ENCODE peak calls at places on chromosomes 1 and 21, in seven cellular contexts. I is heart right ventricle; F is body of pancreas; H is hepatocyte; R is CD8-positive, alpha-beta T cell; N is CD8-positive, alpha-beta memory T cell; O is mesenchymal stem cell. C is an unnamed sample.

GRCh38 chr1:4425892-4426291 is 228.5 kb upstream of the AJAP1 start:
- DNase-seq in I (no peak), F (no peak), H (peak; percentile 20), R (no peak), N (no peak), O (no peak), C (no peak)

GRCh38 chr1:205379056-205379455 is 22.3 kb upstream of the KLHDC8A start:
- DNase-seq in I (no peak), F (no peak), H (no peak), R (no peak), N (no peak), O (no peak), C (no peak)

GRCh38 chr1:117586747-117587478 is 18.9 kb upstream of the TENT5C start:
- DNase-seq in I (no peak), F (no peak), H (no peak), R (no peak), N (no peak), O (no peak), C (no peak)

GRCh38 chr1:165397945-165398344 is 41.4 kb upstream of the LMX1A start:
- DNase-seq in I (peak; percentile 53), F (no peak), H (peak; percentile 65), R (no peak), N (no peak), O (peak; percentile 67), C (no peak)

GRCh38 chr1:214573386-214574358 is 22.3 kb upstream of the PTPN14 start:
- DNase-seq in I (no peak), F (no peak), H (no peak), R (no peak), N (no peak), O (no peak), C (no peak)

GRCh38 chr1:232227171-232227740 is 402.7 kb downstream of the SIPA1L2 start:
- DNase-seq in I (peak; percentile 10), F (no peak), H (no peak), R (no peak), N (no peak), O (no peak), C (no peak)

GRCh38 chr1:35345439-35345981 is 77.0 kb downstream of the ZMYM4 start:
- DNase-seq in I (no peak), F (no peak), H (no peak), R (no peak), N (no peak), O (peak; percentile 55), C (no peak)

GRCh38 chr1:114345930-114346479 is 165.0 kb downstream of the TRIM33 start:
- DNase-seq in I (peak; percentile 14), F (peak; percentile 25), H (peak; percentile 40), R (no peak), N (no peak), O (no peak), C (no peak)

GRCh38 chr21:45393021-45393420 is 11.9 kb upstream of the COL18A1 start:
- DNase-seq in I (no peak), F (no peak), H (no peak), R (no peak), N (peak; percentile 37), O (no peak), C (no peak)

GRCh38 chr1:57910331-57910730 is 486.5 kb upstream of the DAB1 start:
- DNase-seq in I (no peak), F (no peak), H (no peak), R (no peak), N (no peak), O (no peak), C (no peak)

GRCh38 chr1:201405484-201405831 is 6.3 kb upstream of the LAD1 start:
- DNase-seq in I (no peak), F (peak; percentile 60), H (peak; percentile 88), R (no peak), N (no peak), O (no peak), C (no peak)

GRCh38 chr1:7784492-7785071 is 491 bp downstream of the PER3 start:
- DNase-seq in I (peak; percentile 53), F (peak; percentile 53), H (no peak), R (no peak), N (peak; percentile 53), O (peak; percentile 6), C (no peak)

GRCh38 chr1:1847061-1847460 is 43.8 kb downstream of the GNB1 start:
- DNase-seq in I (no peak), F (no peak), H (peak; percentile 68), R (no peak), N (peak; percentile 9), O (no peak), C (no peak)

GRCh38 chr1:105793541-105794146 is 1262.8 kb upstream of the PRMT6 start:
- DNase-seq in I (no peak), F (peak; percentile 50), H (peak; percentile 71), R (no peak), N (no peak), O (peak; percentile 41), C (no peak)

GRCh38 chr21:26826801-26827200 is 18.4 kb downstream of the ADAMTS1 start:
- DNase-seq in I (no peak), F (no peak), H (no peak), R (no peak), N (no peak), O (no peak), C (no peak)

GRCh38 chr21:32934829-32935228 is 90.9 kb upstream of the OLIG2 start:
- DNase-seq in I (no peak), F (no peak), H (no peak), R (no peak), N (no peak), O (no peak), C (no peak)

GRCh38 chr1:212496673-212497072 is 64.0 kb downstream of the NENF start:
- DNase-seq in I (no peak), F (no peak), H (no peak), R (no peak), N (no peak), O (no peak), C (no peak)

GRCh38 chr1:143698016-143698415 is 273.8 kb downstream of the FAM72C start:
- DNase-seq in I (peak; percentile 5), F (peak; percentile 51), H (no peak), R (no peak), N (no peak), O (no peak), C (no peak)

DNA sequence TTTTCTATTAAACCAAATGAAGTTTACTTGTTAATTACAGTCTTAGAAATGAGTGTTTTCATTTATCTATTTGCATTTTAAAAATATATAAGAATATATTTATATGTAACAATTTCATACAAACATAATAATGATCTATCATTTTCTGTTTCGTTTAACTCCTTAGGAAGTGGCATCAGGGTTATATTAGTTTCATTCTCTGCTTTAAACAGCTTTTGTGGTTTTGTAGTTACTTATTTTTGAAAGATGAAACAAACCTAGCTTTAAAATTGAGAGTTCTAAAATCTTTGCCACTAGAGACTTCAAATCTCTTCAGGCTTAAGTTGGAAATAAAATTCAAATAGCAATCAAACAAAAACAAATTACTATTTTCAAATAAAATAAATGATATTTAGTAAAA is 2110.6 kb downstream of the MRPL39 start:
- DNase-seq in I (no peak), F (no peak), H (no peak), R (no peak), N (no peak), O (no peak), C (no peak)
- H3K9me3 ChIP-seq in I (peaks cover 5% of the 10 kb centered on the region), F (no peaks in the 10 kb centered on the region), H (no peaks in the 10 kb centered on the region), R (no peaks in the 10 kb centered on the region), N (no peaks in the 10 kb centered on the region), O (peaks cover 2% of the 10 kb centered on the region), C (no peaks in the 10 kb centered on the region)

GRCh38 chr21:15408089-15408488 is 321.7 kb upstream of the USP25 start:
- DNase-seq in I (no peak), F (no peak), H (no peak), R (no peak), N (no peak), O (no peak), C (no peak)

GRCh38 chr21:15414057-15414456 is 315.7 kb upstream of the USP25 start:
- DNase-seq in I (no peak), F (no peak), H (no peak), R (no peak), N (no peak), O (no peak), C (no peak)

GRCh38 chr21:15406791-15407190 is 323.0 kb upstream of the USP25 start:
- DNase-seq in I (no peak), F (no peak), H (no peak), R (no peak), N (no peak), O (no peak), C (no peak)

GRCh38 chr21:15409031-15409430 is 320.8 kb upstream of the USP25 start:
- DNase-seq in I (no peak), F (no peak), H (no peak), R (no peak), N (no peak), O (no peak), C (no peak)

GRCh38 chr21:15410853-15411252 is 318.9 kb upstream of the USP25 start:
- DNase-seq in I (no peak), F (no peak), H (no peak), R (no peak), N (no peak), O (no peak), C (no peak)
- H3K9me3 ChIP-seq in I (peaks cover 3% of the 10 kb centered on the region), F (no peaks in the 10 kb centered on the region), H (no peaks in the 10 kb centered on the region), R (no peaks in the 10 kb centered on the region), N (no peaks in the 10 kb centered on the region), O (no peaks in the 10 kb centered on the region), C (no peaks in the 10 kb centered on the region)

GRCh38 chr1:247156787-247157232 is 15.0 kb downstream of the ZNF124 start:
- DNase-seq in I (no peak), F (no peak), H (no peak), R (no peak), N (no peak), O (peak; percentile 20), C (no peak)
- H3K9me3 ChIP-seq in I (peaks cover 100% of the 10 kb centered on the region), F (peaks cover 64% of the 10 kb centered on the region), H (peaks cover 75% of the 10 kb centered on the region), R (peaks cover 59% of the 10 kb centered on the region), N (peaks cover 54% of the 10 kb centered on the region), O (peaks cover 95% of the 10 kb centered on the region), C (peaks cover 57% of the 10 kb centered on the region)

DNA sequence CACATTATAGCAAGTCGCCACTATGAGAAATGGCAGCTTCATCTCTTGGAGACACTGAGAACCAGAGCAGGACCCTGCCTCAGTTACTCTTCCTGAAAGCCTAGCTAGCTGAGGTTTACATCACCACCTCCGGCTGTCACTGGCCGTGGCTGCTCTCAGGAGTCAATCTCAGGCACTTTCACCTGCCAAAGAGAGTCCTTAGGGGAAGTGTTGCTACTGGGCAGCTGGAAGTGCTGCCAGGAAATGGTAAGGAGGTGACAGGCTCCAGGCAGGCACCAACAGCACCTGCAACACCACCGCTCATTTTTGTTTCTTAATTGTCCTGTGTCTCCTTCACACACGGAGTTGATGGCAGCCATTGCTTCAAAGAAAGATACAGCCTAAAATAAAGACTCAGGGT is 92.5 kb downstream of the DSCAM start:
- DNase-seq in I (no peak), F (no peak), H (no peak), R (no peak), N (no peak), O (no peak), C (no peak)
- H3K9me3 ChIP-seq in I (no peaks in the 10 kb centered on the region), F (no peaks in the 10 kb centered on the region), H (no peaks in the 10 kb centered on the region), R (no peaks in the 10 kb centered on the region), N (no peaks in the 10 kb centered on the region), O (no peaks in the 10 kb centered on the region), C (no peaks in the 10 kb centered on the region)

DNA sequence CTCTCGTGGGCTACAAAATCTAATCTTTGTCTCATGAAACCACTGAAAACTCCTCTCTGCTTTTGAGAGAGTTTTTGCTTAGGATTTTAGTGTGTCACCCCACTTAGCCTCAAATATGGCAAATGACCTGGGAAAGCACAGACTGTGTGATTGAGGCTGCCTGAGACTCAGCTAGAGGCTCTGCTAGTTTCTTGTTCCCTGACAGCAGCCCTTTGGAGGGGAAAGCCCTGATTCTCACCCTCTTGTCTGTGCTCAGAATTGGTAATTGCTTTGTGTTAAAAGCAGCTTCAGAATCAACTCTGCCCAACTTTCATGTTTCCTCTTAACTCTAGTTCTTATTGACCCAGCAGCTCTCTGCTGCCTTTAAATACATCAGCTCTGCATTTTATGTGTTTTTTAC is 85.6 kb upstream of the ZP4 start:
- DNase-seq in I (no peak), F (no peak), H (no peak), R (no peak), N (no peak), O (no peak), C (no peak)
- H3K9me3 ChIP-seq in I (no peaks in the 10 kb centered on the region), F (no peaks in the 10 kb centered on the region), H (no peaks in the 10 kb centered on the region), R (no peaks in the 10 kb centered on the region), N (no peaks in the 10 kb centered on the region), O (no peaks in the 10 kb centered on the region), C (no peaks in the 10 kb centered on the region)